ENCODE peak calls at places on chromosomes 13 and 19, in eight cellular contexts. One of them, this sample, is unnamed.

GRCh38 chr13:41610426-41610825 is 153.1 kb downstream of the RGCC start:
- DNase-seq in ascending aorta: no peak
- DNase-seq in DMS153: peak; percentile 84
- DNase-seq in stromal cell of bone marrow: no peak
- DNase-seq in progenitor cell of endocrine pancreas: no peak
- DNase-seq in caudate nucleus: no peak
- DNase-seq in mucosa of descending colon: no peak
- DNase-seq in stimulated activated CD4-positive, alpha-beta T cell treated with anti-CD3 and anti-CD28 coated beads, Interleukin-1b, Interleukin-23, amount 100 ng/mL, for 24 hours: no peak
- DNase-seq in this sample: peak; percentile 96

GRCh38 chr19:33719366-33720154 is 77.1 kb upstream of the KCTD15 start:
- DNase-seq in ascending aorta: no peak
- DNase-seq in DMS153: no peak
- DNase-seq in stromal cell of bone marrow: no peak
- DNase-seq in progenitor cell of endocrine pancreas: no peak
- DNase-seq in caudate nucleus: no peak
- DNase-seq in mucosa of descending colon: no peak
- DNase-seq in stimulated activated CD4-positive, alpha-beta T cell treated with anti-CD3 and anti-CD28 coated beads, Interleukin-1b, Interleukin-23, amount 100 ng/mL, for 24 hours: no peak
- DNase-seq in this sample: peak; percentile 49

GRCh38 chr13:42305503-42305902 is 33.6 kb downstream of the AKAP11 start:
- DNase-seq in ascending aorta: no peak
- DNase-seq in DMS153: no peak
- DNase-seq in stromal cell of bone marrow: no peak
- DNase-seq in progenitor cell of endocrine pancreas: no peak
- DNase-seq in caudate nucleus: no peak
- DNase-seq in mucosa of descending colon: no peak
- DNase-seq in stimulated activated CD4-positive, alpha-beta T cell treated with anti-CD3 and anti-CD28 coated beads, Interleukin-1b, Interleukin-23, amount 100 ng/mL, for 24 hours: no peak
- DNase-seq in this sample: no peak

GRCh38 chr19:40613669-40614594 is 12.8 kb downstream of the LTBP4 start:
- DNase-seq in ascending aorta: no peak
- DNase-seq in DMS153: peak; percentile 88
- DNase-seq in stromal cell of bone marrow: peak; percentile 43
- DNase-seq in progenitor cell of endocrine pancreas: no peak
- DNase-seq in caudate nucleus: no peak
- DNase-seq in mucosa of descending colon: peak; percentile 93
- DNase-seq in stimulated activated CD4-positive, alpha-beta T cell treated with anti-CD3 and anti-CD28 coated beads, Interleukin-1b, Interleukin-23, amount 100 ng/mL, for 24 hours: peak; percentile 73
- DNase-seq in this sample: peak; percentile 80

GRCh38 chr13:42454749-42455148 is 119.2 kb upstream of the TNFSF11 start:
- DNase-seq in ascending aorta: no peak
- DNase-seq in DMS153: no peak
- DNase-seq in stromal cell of bone marrow: no peak
- DNase-seq in progenitor cell of endocrine pancreas: no peak
- DNase-seq in caudate nucleus: no peak
- DNase-seq in mucosa of descending colon: no peak
- DNase-seq in stimulated activated CD4-positive, alpha-beta T cell treated with anti-CD3 and anti-CD28 coated beads, Interleukin-1b, Interleukin-23, amount 100 ng/mL, for 24 hours: no peak
- DNase-seq in this sample: no peak

GRCh38 chr13:113814435-113814821 is 49.4 kb downstream of the GAS6 start:
- DNase-seq in ascending aorta: no peak
- DNase-seq in DMS153: no peak
- DNase-seq in stromal cell of bone marrow: no peak
- DNase-seq in progenitor cell of endocrine pancreas: no peak
- DNase-seq in caudate nucleus: no peak
- DNase-seq in mucosa of descending colon: no peak
- DNase-seq in stimulated activated CD4-positive, alpha-beta T cell treated with anti-CD3 and anti-CD28 coated beads, Interleukin-1b, Interleukin-23, amount 100 ng/mL, for 24 hours: no peak
- DNase-seq in this sample: peak; percentile 73

GRCh38 chr19:31233288-31233687 is 115.9 kb downstream of the TSHZ3 start:
- DNase-seq in ascending aorta: no peak
- DNase-seq in DMS153: no peak
- DNase-seq in stromal cell of bone marrow: no peak
- DNase-seq in progenitor cell of endocrine pancreas: no peak
- DNase-seq in caudate nucleus: no peak
- DNase-seq in mucosa of descending colon: no peak
- DNase-seq in stimulated activated CD4-positive, alpha-beta T cell treated with anti-CD3 and anti-CD28 coated beads, Interleukin-1b, Interleukin-23, amount 100 ng/mL, for 24 hours: no peak
- DNase-seq in this sample: no peak

GRCh38 chr13:112079696-112080095 is 12.7 kb downstream of the SOX1 start:
- DNase-seq in ascending aorta: no peak
- DNase-seq in DMS153: peak; percentile 22
- DNase-seq in stromal cell of bone marrow: no peak
- DNase-seq in progenitor cell of endocrine pancreas: no peak
- DNase-seq in caudate nucleus: no peak
- DNase-seq in mucosa of descending colon: no peak
- DNase-seq in stimulated activated CD4-positive, alpha-beta T cell treated with anti-CD3 and anti-CD28 coated beads, Interleukin-1b, Interleukin-23, amount 100 ng/mL, for 24 hours: no peak
- DNase-seq in this sample: peak; percentile 21

GRCh38 chr19:3531716-3532115 is 7.3 kb upstream of the TEKTIP1 start:
- DNase-seq in ascending aorta: no peak
- DNase-seq in DMS153: no peak
- DNase-seq in stromal cell of bone marrow: no peak
- DNase-seq in progenitor cell of endocrine pancreas: no peak
- DNase-seq in caudate nucleus: no peak
- DNase-seq in mucosa of descending colon: no peak
- DNase-seq in stimulated activated CD4-positive, alpha-beta T cell treated with anti-CD3 and anti-CD28 coated beads, Interleukin-1b, Interleukin-23, amount 100 ng/mL, for 24 hours: no peak
- DNase-seq in this sample: no peak

GRCh38 chr13:75802161-75802560 is 166.0 kb downstream of the LMO7 start:
- DNase-seq in ascending aorta: no peak
- DNase-seq in DMS153: no peak
- DNase-seq in stromal cell of bone marrow: no peak
- DNase-seq in progenitor cell of endocrine pancreas: no peak
- DNase-seq in caudate nucleus: no peak
- DNase-seq in mucosa of descending colon: no peak
- DNase-seq in stimulated activated CD4-positive, alpha-beta T cell treated with anti-CD3 and anti-CD28 coated beads, Interleukin-1b, Interleukin-23, amount 100 ng/mL, for 24 hours: no peak
- DNase-seq in this sample: no peak

GRCh38 chr13:86051134-86052103 is 252.2 kb upstream of the SLITRK6 start:
- DNase-seq in ascending aorta: no peak
- DNase-seq in DMS153: peak; percentile 72
- DNase-seq in stromal cell of bone marrow: no peak
- DNase-seq in progenitor cell of endocrine pancreas: no peak
- DNase-seq in caudate nucleus: no peak
- DNase-seq in mucosa of descending colon: no peak
- DNase-seq in stimulated activated CD4-positive, alpha-beta T cell treated with anti-CD3 and anti-CD28 coated beads, Interleukin-1b, Interleukin-23, amount 100 ng/mL, for 24 hours: no peak
- DNase-seq in this sample: no peak